ENCODE peak calls at places on chromosomes 16 and 17, in ten cellular contexts. One of them, this sample, is unnamed.

GRCh38 chr16:1296688-1297412 is 12.6 kb upstream of the UBE2I start:
- DNase-seq in stomach: no peak
- DNase-seq in ovary: no peak
- DNase-seq in adrenal gland: peak; percentile 85
- DNase-seq in GM12892: no peak
- DNase-seq in sigmoid colon: no peak
- DNase-seq in gastrocnemius medialis: peak; percentile 75
- DNase-seq in NB4: peak; percentile 19
- DNase-seq in IMR-90: peak; percentile 81
- DNase-seq in uterus: no peak
- DNase-seq in this sample: peak; percentile 63

GRCh38 chr17:19573075-19573474 is 39.4 kb downstream of the SLC47A1 start:
- DNase-seq in NB4: peak; percentile 91
- DNase-seq in IMR-90: peak; percentile 57
- DNase-seq in gastrocnemius medialis: no peak
- DNase-seq in ovary: no peak
- DNase-seq in adrenal gland: no peak
- DNase-seq in uterus: no peak
- DNase-seq in sigmoid colon: no peak
- DNase-seq in stomach: no peak
- DNase-seq in GM12892: no peak
- DNase-seq in this sample: no peak

GRCh38 chr17:181213-182163 is at the start of gene DOC2B:
- DNase-seq in GM12892: no peak
- DNase-seq in stomach: peak; percentile 69
- DNase-seq in IMR-90: peak; percentile 27
- DNase-seq in uterus: no peak
- DNase-seq in adrenal gland: peak; percentile 77
- DNase-seq in sigmoid colon: no peak
- DNase-seq in NB4: no peak
- DNase-seq in ovary: peak; percentile 42
- DNase-seq in gastrocnemius medialis: no peak
- DNase-seq in this sample: no peak

GRCh38 chr17:66975614-66976378 is 11.3 kb downstream of the CACNG4 start:
- DNase-seq in IMR-90: no peak
- DNase-seq in gastrocnemius medialis: peak; percentile 45
- DNase-seq in uterus: no peak
- DNase-seq in adrenal gland: no peak
- DNase-seq in ovary: no peak
- DNase-seq in NB4: peak; percentile 36
- DNase-seq in GM12892: no peak
- DNase-seq in stomach: peak; percentile 44
- DNase-seq in sigmoid colon: no peak
- DNase-seq in this sample: no peak

GRCh38 chr16:89103156-89103555 is 9.5 kb downstream of the ACSF3 start:
- DNase-seq in gastrocnemius medialis: no peak
- DNase-seq in uterus: no peak
- DNase-seq in ovary: no peak
- DNase-seq in sigmoid colon: no peak
- DNase-seq in adrenal gland: no peak
- DNase-seq in GM12892: no peak
- DNase-seq in IMR-90: no peak
- DNase-seq in NB4: no peak
- DNase-seq in stomach: peak; percentile 63
- DNase-seq in this sample: no peak

GRCh38 chr17:75623386-75623785 is 9.8 kb upstream of the SMIM5 start:
- DNase-seq in NB4: no peak
- DNase-seq in stomach: no peak
- DNase-seq in GM12892: no peak
- DNase-seq in gastrocnemius medialis: no peak
- DNase-seq in uterus: no peak
- DNase-seq in ovary: no peak
- DNase-seq in IMR-90: peak; percentile 9
- DNase-seq in sigmoid colon: no peak
- DNase-seq in adrenal gland: no peak
- DNase-seq in this sample: no peak

GRCh38 chr16:58034128-58034685 is 8.7 kb downstream of the MMP15 start:
- DNase-seq in uterus: no peak
- DNase-seq in GM12892: no peak
- DNase-seq in adrenal gland: no peak
- DNase-seq in ovary: no peak
- DNase-seq in gastrocnemius medialis: no peak
- DNase-seq in NB4: no peak
- DNase-seq in IMR-90: no peak
- DNase-seq in sigmoid colon: no peak
- DNase-seq in stomach: no peak
- DNase-seq in this sample: no peak

GRCh38 chr17:80471922-80472321 is 4.5 kb downstream of the NPTX1 start:
- DNase-seq in IMR-90: no peak
- DNase-seq in stomach: no peak
- DNase-seq in gastrocnemius medialis: no peak
- DNase-seq in ovary: no peak
- DNase-seq in NB4: peak; percentile 34
- DNase-seq in sigmoid colon: no peak
- DNase-seq in uterus: no peak
- DNase-seq in GM12892: no peak
- DNase-seq in adrenal gland: no peak
- DNase-seq in this sample: no peak

GRCh38 chr16:55559233-55559632 is 7.3 kb upstream of the CAPNS2 start:
- DNase-seq in GM12892: no peak
- DNase-seq in ovary: no peak
- DNase-seq in NB4: no peak
- DNase-seq in gastrocnemius medialis: no peak
- DNase-seq in stomach: no peak
- DNase-seq in IMR-90: peak; percentile 73
- DNase-seq in sigmoid colon: no peak
- DNase-seq in adrenal gland: no peak
- DNase-seq in uterus: no peak
- DNase-seq in this sample: no peak

GRCh38 chr16:50742521-50743150 is 750 bp downstream of the CYLD start:
- DNase-seq in ovary: peak; percentile 25
- DNase-seq in stomach: no peak
- DNase-seq in uterus: no peak
- DNase-seq in GM12892: peak; percentile 40
- DNase-seq in adrenal gland: peak; percentile 70
- DNase-seq in IMR-90: peak; percentile 43
- DNase-seq in NB4: peak; percentile 51
- DNase-seq in sigmoid colon: no peak
- DNase-seq in gastrocnemius medialis: peak; percentile 43
- DNase-seq in this sample: peak; percentile 44

GRCh38 chr17:58308173-58308984 is 20.2 kb downstream of the TSPOAP1 start:
- DNase-seq in NB4: peak; percentile 37
- DNase-seq in IMR-90: no peak
- DNase-seq in sigmoid colon: no peak
- DNase-seq in stomach: peak; percentile 25
- DNase-seq in uterus: peak; percentile 9
- DNase-seq in ovary: no peak
- DNase-seq in adrenal gland: peak; percentile 40
- DNase-seq in gastrocnemius medialis: no peak
- DNase-seq in GM12892: no peak
- DNase-seq in this sample: no peak

GRCh38 chr17:34365340-34365739 is 2.3 kb upstream of the CCL1 start:
- DNase-seq in IMR-90: no peak
- DNase-seq in uterus: no peak
- DNase-seq in adrenal gland: no peak
- DNase-seq in stomach: no peak
- DNase-seq in GM12892: no peak
- DNase-seq in sigmoid colon: no peak
- DNase-seq in NB4: peak; percentile 84
- DNase-seq in gastrocnemius medialis: no peak
- DNase-seq in ovary: no peak
- DNase-seq in this sample: no peak

GRCh38 chr17:64406321-64407200 is 15.9 kb upstream of the PECAM1 start:
- DNase-seq in GM12892: no peak
- DNase-seq in stomach: no peak
- DNase-seq in gastrocnemius medialis: no peak
- DNase-seq in sigmoid colon: peak; percentile 58
- DNase-seq in ovary: no peak
- DNase-seq in uterus: no peak
- DNase-seq in adrenal gland: peak; percentile 69
- DNase-seq in IMR-90: no peak
- DNase-seq in NB4: no peak
- DNase-seq in this sample: no peak

GRCh38 chr16:962901-963814 is 7.6 kb downstream of the LMF1 start:
- DNase-seq in sigmoid colon: no peak
- DNase-seq in adrenal gland: no peak
- DNase-seq in NB4: no peak
- DNase-seq in ovary: no peak
- DNase-seq in gastrocnemius medialis: no peak
- DNase-seq in stomach: no peak
- DNase-seq in GM12892: no peak
- DNase-seq in IMR-90: no peak
- DNase-seq in uterus: no peak
- DNase-seq in this sample: no peak

GRCh38 chr17:79045001-79045729 is 21.2 kb downstream of the C1QTNF1 start:
- DNase-seq in IMR-90: no peak
- DNase-seq in gastrocnemius medialis: no peak
- DNase-seq in adrenal gland: no peak
- DNase-seq in uterus: no peak
- DNase-seq in GM12892: peak; percentile 5
- DNase-seq in NB4: no peak
- DNase-seq in sigmoid colon: peak; percentile 61
- DNase-seq in stomach: no peak
- DNase-seq in ovary: no peak
- DNase-seq in this sample: no peak

GRCh38 chr16:81523387-81524115 is 78.9 kb downstream of the CMIP start:
- DNase-seq in sigmoid colon: no peak
- DNase-seq in IMR-90: peak; percentile 87
- DNase-seq in adrenal gland: peak; percentile 93
- DNase-seq in uterus: peak; percentile 44
- DNase-seq in stomach: peak; percentile 62
- DNase-seq in NB4: no peak
- DNase-seq in gastrocnemius medialis: no peak
- DNase-seq in ovary: peak; percentile 40
- DNase-seq in GM12892: no peak
- DNase-seq in this sample: peak; percentile 85

DNA sequence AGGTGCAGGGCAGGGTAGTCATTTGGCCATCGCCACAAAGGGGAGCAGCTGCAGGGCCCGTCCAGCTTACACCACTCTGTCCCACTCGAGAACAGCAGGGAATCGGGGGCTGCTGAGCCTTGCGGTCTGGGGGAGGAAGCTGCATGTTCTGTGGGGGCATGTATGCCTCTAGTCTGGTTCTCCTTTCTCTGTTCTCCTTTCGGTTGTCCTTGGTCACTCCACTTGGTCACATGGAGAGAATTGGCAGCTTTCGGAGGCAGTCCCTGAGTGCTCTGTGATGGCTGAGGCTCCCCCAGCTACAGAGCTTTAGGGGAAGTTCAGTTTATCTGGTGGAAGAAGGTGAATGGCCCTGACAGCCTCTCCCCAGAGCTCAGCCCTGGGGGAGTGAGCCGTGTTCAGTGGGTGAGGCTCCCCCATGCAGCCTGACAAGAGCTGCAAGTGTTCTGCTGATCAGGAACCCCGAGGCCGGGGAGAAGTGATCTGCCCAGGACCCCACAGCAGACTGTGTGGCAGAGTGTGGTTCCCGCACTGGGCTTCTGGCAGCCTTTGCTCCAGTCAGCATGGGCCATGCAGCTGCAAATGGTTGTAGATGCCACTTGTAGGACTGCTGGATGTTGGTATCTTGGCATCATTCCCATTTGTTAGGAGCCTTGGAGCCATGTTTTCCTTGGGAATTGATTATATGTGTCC is 22.3 kb upstream of the SMPD3 start:
- DNase-seq in IMR-90: no peak
- DNase-seq in NB4: peak; percentile 98
- DNase-seq in gastrocnemius medialis: peak; percentile 29
- DNase-seq in ovary: no peak
- DNase-seq in GM12892: peak; percentile 46
- DNase-seq in sigmoid colon: no peak
- DNase-seq in adrenal gland: peak; percentile 66
- DNase-seq in stomach: no peak
- DNase-seq in uterus: no peak
- DNase-seq in this sample: no peak
- TF ChIP-seq POLR2A in IMR-90: no peak
- TF ChIP-seq POLR2A in NB4: no peak
- TF ChIP-seq POLR2A in gastrocnemius medialis: no peak
- TF ChIP-seq POLR2A in ovary: no peak
- TF ChIP-seq POLR2A in GM12892: peak; percentile 48
- TF ChIP-seq POLR2A in sigmoid colon: no peak
- TF ChIP-seq POLR2A in adrenal gland: no peak
- TF ChIP-seq POLR2A in stomach: no peak
- TF ChIP-seq POLR2A in uterus: no peak
- TF ChIP-seq POLR2A in this sample: no peak

DNA sequence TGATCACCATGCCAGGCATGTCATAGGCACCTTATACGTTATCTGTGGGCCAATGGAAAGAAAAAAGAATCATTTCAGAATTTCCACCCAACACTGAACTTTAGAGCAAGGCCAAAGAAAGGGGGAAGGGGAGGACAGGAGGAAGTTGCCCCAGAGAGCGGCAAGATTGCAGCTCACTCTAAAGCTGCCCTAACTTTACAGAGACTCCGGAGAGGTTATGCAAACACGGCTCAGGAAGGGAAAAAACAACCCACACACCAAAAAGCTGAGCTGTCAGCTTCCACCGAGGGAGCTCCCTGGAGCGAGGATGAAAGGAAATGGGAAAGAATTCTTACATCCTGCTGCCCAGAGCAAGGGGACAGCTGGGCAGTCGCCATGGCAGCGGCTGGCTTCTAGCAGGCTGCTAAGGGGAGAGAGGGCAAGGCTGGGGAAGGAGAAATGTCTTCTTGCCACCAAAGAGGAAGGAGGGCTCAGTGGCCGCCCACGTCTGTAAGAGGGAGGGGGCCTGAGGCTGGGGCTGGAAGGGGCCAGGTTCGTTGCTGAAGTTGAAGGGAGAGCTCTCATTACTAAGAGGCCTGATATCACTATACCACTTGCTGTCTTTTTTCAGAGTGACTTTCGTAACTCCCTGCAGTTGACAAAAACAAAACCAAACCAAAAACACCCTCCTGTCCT is 18.2 kb downstream of the COTL1 start:
- DNase-seq in GM12892: no peak
- DNase-seq in ovary: peak; percentile 38
- DNase-seq in uterus: peak; percentile 37
- DNase-seq in stomach: peak; percentile 51
- DNase-seq in gastrocnemius medialis: peak; percentile 42
- DNase-seq in NB4: peak; percentile 98
- DNase-seq in IMR-90: peak; percentile 85
- DNase-seq in adrenal gland: peak; percentile 76
- DNase-seq in sigmoid colon: peak; percentile 77
- DNase-seq in this sample: peak; percentile 75
- TF ChIP-seq POLR2A in GM12892: peak; percentile 79
- TF ChIP-seq POLR2A in ovary: no peak
- TF ChIP-seq POLR2A in uterus: no peak
- TF ChIP-seq POLR2A in stomach: no peak
- TF ChIP-seq POLR2A in gastrocnemius medialis: no peak
- TF ChIP-seq POLR2A in NB4: no peak
- TF ChIP-seq POLR2A in IMR-90: no peak
- TF ChIP-seq POLR2A in adrenal gland: no peak
- TF ChIP-seq POLR2A in sigmoid colon: no peak
- TF ChIP-seq POLR2A in this sample: no peak

GRCh38 chr16:87855852-87856715 is 13.2 kb downstream of the SLC7A5 start:
- DNase-seq in GM12892: peak; percentile 61
- DNase-seq in adrenal gland: peak; percentile 83
- DNase-seq in ovary: no peak
- DNase-seq in sigmoid colon: peak; percentile 91
- DNase-seq in gastrocnemius medialis: peak; percentile 77
- DNase-seq in NB4: peak; percentile 65
- DNase-seq in stomach: peak; percentile 86
- DNase-seq in uterus: no peak
- DNase-seq in IMR-90: peak; percentile 56
- DNase-seq in this sample: no peak
- TF ChIP-seq POLR2A in GM12892: no peak
- TF ChIP-seq POLR2A in adrenal gland: no peak
- TF ChIP-seq POLR2A in ovary: no peak
- TF ChIP-seq POLR2A in sigmoid colon: no peak
- TF ChIP-seq POLR2A in gastrocnemius medialis: peak; percentile 60
- TF ChIP-seq POLR2A in NB4: no peak
- TF ChIP-seq POLR2A in stomach: no peak
- TF ChIP-seq POLR2A in uterus: no peak
- TF ChIP-seq POLR2A in IMR-90: no peak
- TF ChIP-seq POLR2A in this sample: no peak

GRCh38 chr17:36545093-36545464 is 360 bp downstream of the GGNBP2 start:
- DNase-seq in ovary: no peak
- DNase-seq in NB4: no peak
- DNase-seq in adrenal gland: no peak
- DNase-seq in GM12892: no peak
- DNase-seq in uterus: no peak
- DNase-seq in sigmoid colon: no peak
- DNase-seq in gastrocnemius medialis: no peak
- DNase-seq in IMR-90: no peak
- DNase-seq in stomach: no peak
- DNase-seq in this sample: no peak
- TF ChIP-seq POLR2A in ovary: no peak
- TF ChIP-seq POLR2A in NB4: no peak
- TF ChIP-seq POLR2A in adrenal gland: no peak
- TF ChIP-seq POLR2A in GM12892: no peak
- TF ChIP-seq POLR2A in uterus: no peak
- TF ChIP-seq POLR2A in sigmoid colon: no peak
- TF ChIP-seq POLR2A in gastrocnemius medialis: no peak
- TF ChIP-seq POLR2A in IMR-90: peak; percentile 24
- TF ChIP-seq POLR2A in stomach: no peak
- TF ChIP-seq POLR2A in this sample: no peak